ENCODE peak calls at places on chromosomes 12 and 14, in nine cellular contexts. Z, G, S, U, K, V, A, C and W are unnamed samples.

GRCh38 chr14:74502236-74503019 is 8.9 kb downstream of the ISCA2 start:
- DNase-seq in S (peak; percentile 90), A (no peak), K (no peak), G (peak; percentile 17), U (peak; percentile 50), V (no peak), C (no peak), Z (no peak), W (peak; percentile 50)

GRCh38 chr12:88503344-88503743 is 76.9 kb downstream of the KITLG start:
- DNase-seq in G (no peak), U (no peak), A (no peak), K (no peak), V (no peak), S (no peak), C (no peak), Z (peak; percentile 14), W (no peak)

GRCh38 chr14:39739796-39740195 is 307.6 kb upstream of the FBXO33 start:
- DNase-seq in K (no peak), V (no peak), A (peak; percentile 12), U (no peak), C (peak; percentile 75), G (no peak), S (no peak), Z (no peak), W (no peak)

GRCh38 chr14:63686926-63687325 is 40.9 kb downstream of the SGPP1 start:
- DNase-seq in U (no peak), G (no peak), V (no peak), C (no peak), K (no peak), S (no peak), Z (no peak), A (no peak), W (no peak)

GRCh38 chr12:94401326-94401725 is 58.3 kb downstream of the CEP83 start:
- DNase-seq in Z (no peak), A (no peak), G (no peak), U (no peak), S (no peak), V (no peak), C (no peak), K (no peak), W (no peak)

GRCh38 chr12:14960548-14961465 is 594 bp downstream of the ARHGDIB start:
- DNase-seq in S (no peak), U (no peak), G (no peak), Z (no peak), K (no peak), A (no peak), V (no peak), C (peak; percentile 58), W (peak; percentile 55)

GRCh38 chr12:53999596-54000104 is 311 bp upstream of the HOXC9 start:
- DNase-seq in U (peak; percentile 30), Z (peak; percentile 85), A (no peak), G (no peak), S (peak; percentile 10), C (no peak), K (no peak), V (no peak), W (no peak)

GRCh38 chr12:31853520-31853919 is 105.7 kb upstream of the RESF1 start:
- DNase-seq in U (no peak), Z (no peak), V (no peak), S (no peak), G (no peak), A (no peak), C (no peak), K (no peak), W (no peak)

GRCh38 chr12:53097564-53098353 is at the start of gene IGFBP6:
- DNase-seq in Z (peak; percentile 67), V (peak; percentile 72), A (no peak), G (peak; percentile 75), U (no peak), K (peak; percentile 82), C (peak; percentile 85), S (peak; percentile 11), W (peak; percentile 61)

GRCh38 chr12:128388461-128388921 is 121.5 kb downstream of the TMEM132C start:
- DNase-seq in Z (no peak), G (peak; percentile 27), S (no peak), V (no peak), A (no peak), K (no peak), C (peak; percentile 34), U (no peak), W (no peak)

GRCh38 chr12:114668905-114669304 is 15.1 kb downstream of the TBX3 start:
- DNase-seq in S (no peak), C (no peak), V (no peak), Z (no peak), G (no peak), U (peak; percentile 45), K (no peak), A (no peak), W (no peak)

GRCh38 chr12:8078916-8079315 is 3.2 kb upstream of the NECAP1 start:
- DNase-seq in U (no peak), S (no peak), Z (no peak), C (no peak), A (no peak), K (no peak), G (no peak), V (no peak), W (no peak)

GRCh38 chr12:108151505-108152178 is 22.6 kb downstream of the WSCD2 start:
- DNase-seq in G (no peak), S (no peak), V (no peak), K (no peak), U (no peak), C (no peak), A (no peak), Z (no peak), W (no peak)

GRCh38 chr12:89529738-89530137 is 3.9 kb upstream of the POC1B start:
- DNase-seq in V (no peak), S (peak; percentile 57), Z (peak; percentile 70), C (no peak), U (peak; percentile 42), K (peak; percentile 62), G (no peak), A (no peak), W (peak; percentile 67)

GRCh38 chr14:94382684-94383663 is 5.4 kb downstream of the SERPINA1 start:
- DNase-seq in V (no peak), U (no peak), G (no peak), A (no peak), C (no peak), S (no peak), K (no peak), Z (no peak), W (no peak)

GRCh38 chr14:80584638-80585505 is 356.7 kb downstream of the CEP128 start:
- DNase-seq in U (peak; percentile 3), Z (no peak), C (no peak), K (no peak), G (no peak), S (no peak), V (no peak), A (no peak), W (peak; percentile 43)

GRCh38 chr12:118055865-118056773 is 4.9 kb downstream of the WSB2 start:
- DNase-seq in C (no peak), Z (no peak), V (no peak), U (peak; percentile 84), G (no peak), S (peak; percentile 39), A (no peak), K (no peak), W (no peak)

GRCh38 chr14:100532916-100533630 is 54.1 kb downstream of the BEGAIN start:
- DNase-seq in V (no peak), A (no peak), K (no peak), Z (peak; percentile 62), S (no peak), C (peak; percentile 44), G (peak; percentile 30), U (no peak), W (no peak)

GRCh38 chr12:57309420-57309819 is 58.4 kb upstream of the STAC3 start:
- DNase-seq in K (no peak), S (no peak), Z (peak; percentile 49), A (no peak), G (no peak), V (no peak), C (no peak), U (no peak), W (peak; percentile 52)

GRCh38 chr14:43795600-43796228 is 711.4 kb downstream of the FSCB start:
- DNase-seq in K (no peak), Z (no peak), V (no peak), U (peak; percentile 50), A (no peak), C (no peak), G (no peak), S (peak; percentile 19), W (peak; percentile 12)

GRCh38 chr14:104590240-104590965 is 10.8 kb downstream of the C14orf180 start:
- DNase-seq in C (peak; percentile 21), U (no peak), Z (no peak), S (no peak), K (no peak), G (no peak), V (no peak), A (no peak), W (no peak)

GRCh38 chr12:98639526-98639925 is 5.1 kb downstream of the IKBIP start:
- DNase-seq in V (no peak), S (no peak), G (no peak), Z (no peak), U (no peak), C (no peak), K (no peak), A (no peak), W (no peak)

GRCh38 chr12:57846285-57846576 is 298 bp downstream of the CTDSP2 start:
- DNase-seq in A (no peak), G (no peak), C (no peak), Z (no peak), K (no peak), U (no peak), S (no peak), V (no peak), W (no peak)